ENCODE peak calls at places on chromosomes 3 and 15, in nine cellular contexts. I, B, D, J, V, N, G, C and W are unnamed samples.

GRCh38 chr15:47762621-47763020 is 45.3 kb downstream of the SEMA6D start:
- ATAC-seq in I (no peak), B (no peak), D (no peak), J (no peak), V (no peak), N (no peak), G (no peak), C (no peak), W (no peak)

GRCh38 chr3:73609655-73610054 is 15.1 kb downstream of the PDZRN3 start:
- ATAC-seq in I (no peak), B (no peak), D (no peak), J (no peak), V (peak; percentile 65), N (no peak), G (no peak), C (no peak), W (no peak)

GRCh38 chr3:115861166-115861733 is 237.9 kb downstream of the GAP43 start:
- ATAC-seq in I (no peak), B (no peak), D (no peak), J (no peak), V (no peak), N (no peak), G (no peak), C (no peak), W (no peak)

GRCh38 chr3:86771741-86772512 is 219.0 kb downstream of the VGLL3 start:
- ATAC-seq in I (no peak), B (peak; percentile 21), D (no peak), J (peak; percentile 27), V (no peak), N (no peak), G (peak; percentile 16), C (no peak), W (peak; percentile 16)

GRCh38 chr3:115071611-115072010 is 75.5 kb downstream of the ZBTB20 start:
- ATAC-seq in I (no peak), B (no peak), D (no peak), J (no peak), V (peak; percentile 60), N (no peak), G (no peak), C (no peak), W (peak; percentile 22)

GRCh38 chr3:142244056-142244455 is 18.7 kb upstream of the GK5 start:
- ATAC-seq in I (no peak), B (no peak), D (no peak), J (no peak), V (no peak), N (no peak), G (no peak), C (no peak), W (no peak)

GRCh38 chr15:90367578-90367977 is 15.5 kb downstream of the ZNF774 start:
- ATAC-seq in I (no peak), B (no peak), D (peak; percentile 71), J (no peak), V (no peak), N (no peak), G (no peak), C (no peak), W (peak; percentile 75)

GRCh38 chr3:178206554-178206953 is 329.7 kb upstream of the KCNMB2 start:
- ATAC-seq in I (no peak), B (no peak), D (no peak), J (no peak), V (no peak), N (no peak), G (no peak), C (no peak), W (no peak)

GRCh38 chr15:92053727-92054316 is 200.3 kb downstream of the SLCO3A1 start:
- ATAC-seq in I (no peak), B (no peak), D (no peak), J (no peak), V (no peak), N (no peak), G (no peak), C (no peak), W (no peak)

GRCh38 chr15:41774873-41775417 is 661 bp downstream of the MAPKBP1 start:
- ATAC-seq in I (no peak), B (no peak), D (peak; percentile 13), J (no peak), V (peak; percentile 4), N (no peak), G (no peak), C (no peak), W (no peak)

GRCh38 chr3:168889666-168890065 is 773.8 kb downstream of the MECOM start:
- ATAC-seq in I (no peak), B (no peak), D (no peak), J (no peak), V (no peak), N (no peak), G (no peak), C (no peak), W (no peak)

GRCh38 chr15:67882487-67883227 is 42.8 kb upstream of the RNU6-1 start:
- ATAC-seq in I (peak; percentile 74), B (no peak), D (peak; percentile 10), J (peak; percentile 76), V (no peak), N (peak; percentile 37), G (no peak), C (peak; percentile 79), W (no peak)

GRCh38 chr3:123448503-123449091 is at the start of gene ADCY5:
- ATAC-seq in I (no peak), B (no peak), D (peak; percentile 63), J (no peak), V (no peak), N (peak; percentile 14), G (no peak), C (peak; percentile 16), W (peak; percentile 3)

GRCh38 chr3:155079795-155080546 is at the start of gene MME:
- ATAC-seq in I (peak; percentile 20), B (no peak), D (peak; percentile 90), J (peak; percentile 27), V (peak; percentile 87), N (peak; percentile 52), G (no peak), C (no peak), W (peak; percentile 85)

GRCh38 chr3:118842147-118842863 is 192.3 kb downstream of the IGSF11 start:
- ATAC-seq in I (no peak), B (no peak), D (no peak), J (no peak), V (no peak), N (no peak), G (no peak), C (no peak), W (no peak)

GRCh38 chr3:114565201-114565600 is 271.4 kb downstream of the TIGIT start:
- ATAC-seq in I (no peak), B (no peak), D (no peak), J (no peak), V (no peak), N (no peak), G (no peak), C (no peak), W (no peak)

GRCh38 chr15:25790003-25790660 is 73.0 kb downstream of the ATP10A start:
- ATAC-seq in I (peak; percentile 97), B (peak; percentile 86), D (peak; percentile 15), J (no peak), V (peak; percentile 63), N (no peak), G (peak; percentile 95), C (no peak), W (peak; percentile 83)

GRCh38 chr3:112671930-112672715 is 31.2 kb upstream of the CCDC80 start:
- ATAC-seq in I (peak; percentile 52), B (no peak), D (no peak), J (peak; percentile 73), V (no peak), N (no peak), G (peak; percentile 35), C (peak; percentile 80), W (peak; percentile 60)

GRCh38 chr3:23588547-23588946 is 217.2 kb upstream of the UBE2E1 start:
- ATAC-seq in I (no peak), B (no peak), D (peak; percentile 38), J (no peak), V (no peak), N (no peak), G (no peak), C (no peak), W (no peak)

GRCh38 chr15:43439268-43439667 is 53.7 kb downstream of the TP53BP1 start:
- ATAC-seq in I (no peak), B (no peak), D (no peak), J (no peak), V (no peak), N (no peak), G (no peak), C (no peak), W (no peak)

GRCh38 chr3:48502728-48503168 is 1.2 kb downstream of the SHISA5 start:
- ATAC-seq in I (no peak), B (no peak), D (no peak), J (no peak), V (peak; percentile 64), N (no peak), G (no peak), C (no peak), W (no peak)

GRCh38 chr3:159620873-159621272 is 367.8 kb upstream of the IL12A start:
- ATAC-seq in I (no peak), B (no peak), D (no peak), J (no peak), V (no peak), N (no peak), G (no peak), C (no peak), W (no peak)

GRCh38 chr15:84946772-84947489 is 34.7 kb upstream of the PDE8A start:
- ATAC-seq in I (no peak), B (no peak), D (no peak), J (no peak), V (no peak), N (no peak), G (no peak), C (no peak), W (no peak)

GRCh38 chr15:57306944-57307411 is 69.3 kb upstream of the CGNL1 start:
- ATAC-seq in I (peak; percentile 12), B (no peak), D (peak; percentile 12), J (no peak), V (peak; percentile 7), N (no peak), G (peak; percentile 13), C (peak; percentile 14), W (no peak)

GRCh38 chr3:137695351-137695750 is 68.8 kb upstream of the SOX14 start:
- ATAC-seq in I (no peak), B (no peak), D (no peak), J (no peak), V (no peak), N (no peak), G (no peak), C (no peak), W (no peak)

GRCh38 chr3:136932518-136932917 is 25.3 kb upstream of the IL20RB start:
- ATAC-seq in I (peak; percentile 63), B (no peak), D (peak; percentile 49), J (peak; percentile 39), V (no peak), N (peak; percentile 57), G (peak; percentile 82), C (peak; percentile 56), W (no peak)

GRCh38 chr15:50627351-50628055 is 59.1 kb downstream of the TRPM7 start:
- ATAC-seq in I (peak; percentile 65), B (no peak), D (no peak), J (no peak), V (no peak), N (no peak), G (peak; percentile 99), C (no peak), W (no peak)

GRCh38 chr15:31774045-31774444 is 256.3 kb upstream of the CHRNA7 start:
- ATAC-seq in I (no peak), B (no peak), D (no peak), J (no peak), V (no peak), N (no peak), G (no peak), C (no peak), W (no peak)

GRCh38 chr3:148903022-148903442 is 37.9 kb downstream of the CPA3 start:
- ATAC-seq in I (peak; percentile 24), B (peak; percentile 25), D (no peak), J (no peak), V (no peak), N (no peak), G (peak; percentile 16), C (no peak), W (no peak)